ENCODE peak calls at places on chromosomes 13 and 19, in seven cellular contexts. W is GM23338, P is GM23248, C is OCI-LY7, A is hepatocyte, O is neural progenitor cell, I is HCT116. Q is an unnamed sample.

GRCh38 chr19:56670961-56671612 is 470 bp downstream of the ZNF835 start:
- DNase-seq in W (no peak), P (no peak), C (no peak), A (no peak), O (no peak), I (no peak), Q (no peak)

GRCh38 chr13:27362064-27362751 is 62.2 kb upstream of the GTF3A start:
- DNase-seq in W (peak), P (peak), C (peak), A (peak), O (peak), I (peak), Q (peak)

GRCh38 chr19:38718747-38719543 is 25.3 kb downstream of the CAPN12 start:
- DNase-seq in W (peak), P (peak), C (no peak), A (no peak), O (peak), I (no peak), Q (no peak)

GRCh38 chr19:12137541-12137940 is 2.6 kb downstream of the ZNF20 start:
- DNase-seq in W (peak), P (peak), C (peak), A (no peak), O (no peak), I (no peak), Q (peak)

GRCh38 chr13:71864981-71865857 is 1.8 kb downstream of the DACH1 start:
- DNase-seq in W (peak), P (no peak), C (no peak), A (peak), O (peak), I (no peak), Q (no peak)

GRCh38 chr13:59205501-59205900 is 958.2 kb downstream of the DIAPH3 start:
- DNase-seq in W (no peak), P (no peak), C (no peak), A (no peak), O (no peak), I (no peak), Q (no peak)

GRCh38 chr13:37001921-37002250 is 1.3 kb downstream of the EXOSC8 start:
- DNase-seq in W (no peak), P (no peak), C (peak), A (no peak), O (no peak), I (no peak), Q (no peak)

GRCh38 chr13:113864303-113864890 is 521 bp upstream of the GAS6 start:
- DNase-seq in W (no peak), P (peak), C (no peak), A (no peak), O (no peak), I (no peak), Q (no peak)

GRCh38 chr13:46759861-46760260 is 37.1 kb downstream of the ESD start:
- DNase-seq in W (no peak), P (peak), C (peak), A (peak), O (no peak), I (no peak), Q (no peak)

GRCh38 chr13:106714271-106714670 is 146.3 kb upstream of the ARGLU1 start:
- DNase-seq in W (no peak), P (no peak), C (no peak), A (no peak), O (no peak), I (no peak), Q (no peak)

GRCh38 chr19:58558066-58558622 is at the start of gene UBE2M:
- DNase-seq in W (peak), P (peak), C (peak), A (peak), O (no peak), I (no peak), Q (peak)

GRCh38 chr13:27797228-27797624 is 4.9 kb downstream of the GSX1 start:
- DNase-seq in W (peak), P (peak), C (no peak), A (peak), O (peak), I (no peak), Q (no peak)

GRCh38 chr13:24640752-24641151 is 39.5 kb upstream of the ATP12A start:
- DNase-seq in W (no peak), P (no peak), C (no peak), A (no peak), O (no peak), I (no peak), Q (no peak)

GRCh38 chr19:51686171-51686570 is 7.0 kb upstream of the SPACA6 start:
- DNase-seq in W (no peak), P (peak), C (no peak), A (no peak), O (no peak), I (no peak), Q (no peak)

GRCh38 chr19:41193420-41194156 is 569 bp downstream of the CYP2S1 start:
- DNase-seq in W (peak), P (no peak), C (no peak), A (no peak), O (peak), I (no peak), Q (no peak)

GRCh38 chr19:801861-802496 is 4.7 kb downstream of the PTBP1 start:
- DNase-seq in W (peak), P (peak), C (no peak), A (no peak), O (no peak), I (no peak), Q (no peak)

GRCh38 chr13:23488442-23488841 is 54.9 kb upstream of the SACS start:
- DNase-seq in W (no peak), P (peak), C (no peak), A (no peak), O (no peak), I (no peak), Q (no peak)

GRCh38 chr19:9671654-9672053 is 3.2 kb downstream of the ZNF562 start:
- DNase-seq in W (no peak), P (no peak), C (no peak), A (no peak), O (no peak), I (no peak), Q (no peak)
- TF ChIP-seq EZH2phosphoT487 in W (no peak), P (no peak), C (no peak), A (no peak), O (no peak), I (no peak), Q (no peak)

GRCh38 chr19:28469544-28469943 is 743.4 kb downstream of the UQCRFS1 start:
- DNase-seq in W (no peak), P (no peak), C (no peak), A (no peak), O (no peak), I (no peak), Q (no peak)
- H2AFZ ChIP-seq in W (no peak), P (no peak), C (no peak), A (no peak), O (no peak), I (no peak), Q (peak)

DNA sequence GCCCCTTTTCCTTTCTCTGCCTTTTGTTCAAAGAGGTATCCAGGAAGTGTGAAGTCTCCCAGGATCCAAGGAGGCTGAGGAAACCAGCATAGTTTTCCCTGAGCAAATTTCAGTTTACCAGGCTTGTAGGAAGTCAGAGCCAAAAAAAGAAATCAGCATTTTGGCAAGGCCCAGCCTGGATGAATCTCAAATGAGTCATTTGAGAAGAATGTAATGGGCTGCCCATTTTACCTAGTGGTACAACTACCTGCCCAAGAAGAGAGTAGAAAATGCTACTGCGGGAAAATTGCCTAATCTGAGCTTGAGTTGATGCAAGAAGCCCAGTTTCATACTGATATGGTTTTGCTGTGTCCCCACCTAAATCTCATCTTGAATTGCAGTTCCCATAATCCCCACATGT is 284.1 kb upstream of the ZNF507 start:
- DNase-seq in W (no peak), P (no peak), C (no peak), A (no peak), O (no peak), I (no peak), Q (no peak)
- TF ChIP-seq EZH2phosphoT487 in W (no peak), P (no peak), C (no peak), A (no peak), O (no peak), I (no peak), Q (no peak)

GRCh38 chr19:6662692-6663091 is 7.3 kb downstream of the TNFSF14 start:
- DNase-seq in W (no peak), P (no peak), C (no peak), A (no peak), O (no peak), I (no peak), Q (no peak)

GRCh38 chr19:6664916-6665315 is 5.0 kb downstream of the TNFSF14 start:
- DNase-seq in W (no peak), P (no peak), C (no peak), A (no peak), O (no peak), I (no peak), Q (no peak)

GRCh38 chr19:6663236-6664187 is 6.4 kb downstream of the TNFSF14 start:
- DNase-seq in W (no peak), P (peak), C (no peak), A (no peak), O (no peak), I (no peak), Q (no peak)

GRCh38 chr19:6668696-6669095 is 1.3 kb downstream of the TNFSF14 start:
- DNase-seq in W (no peak), P (no peak), C (no peak), A (no peak), O (no peak), I (no peak), Q (no peak)

DNA sequence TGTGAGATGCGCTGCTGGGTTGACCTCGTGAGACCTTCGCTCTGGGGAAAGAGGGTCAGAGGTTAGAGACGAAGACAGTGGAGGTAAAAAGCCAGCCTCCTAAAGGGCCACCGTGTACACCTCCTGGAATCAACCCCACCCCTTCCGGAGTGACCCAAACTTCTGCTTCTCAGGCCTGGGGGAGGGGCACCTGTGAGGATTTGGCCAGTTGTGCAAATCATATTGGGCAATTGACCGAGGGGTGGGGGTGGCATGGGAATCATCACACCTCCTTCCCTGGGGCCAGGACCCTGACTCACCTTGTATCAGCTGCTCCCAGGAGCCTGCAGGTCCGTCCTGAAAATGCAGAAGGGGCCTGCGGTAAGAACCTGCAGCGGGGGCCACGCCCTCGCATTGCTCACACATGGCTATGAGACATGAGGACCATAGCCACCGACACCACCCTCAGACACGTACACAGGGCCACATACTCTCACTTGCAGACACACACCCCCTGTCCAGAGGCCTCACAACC is 2.8 kb downstream of the TNFSF14 start:
- DNase-seq in W (no peak), P (no peak), C (no peak), A (no peak), O (no peak), I (no peak), Q (no peak)
- H2AFZ ChIP-seq in W (no peak), P (no peak), C (no peak), A (no peak), O (no peak), I (no peak), Q (no peak)

GRCh38 chr19:3769494-3769893 is 2.5 kb downstream of the RAX2 start:
- DNase-seq in W (no peak), P (no peak), C (no peak), A (no peak), O (no peak), I (no peak), Q (no peak)
- TF ChIP-seq EZH2phosphoT487 in W (no peak), P (no peak), C (no peak), A (no peak), O (no peak), I (no peak), Q (no peak)

DNA sequence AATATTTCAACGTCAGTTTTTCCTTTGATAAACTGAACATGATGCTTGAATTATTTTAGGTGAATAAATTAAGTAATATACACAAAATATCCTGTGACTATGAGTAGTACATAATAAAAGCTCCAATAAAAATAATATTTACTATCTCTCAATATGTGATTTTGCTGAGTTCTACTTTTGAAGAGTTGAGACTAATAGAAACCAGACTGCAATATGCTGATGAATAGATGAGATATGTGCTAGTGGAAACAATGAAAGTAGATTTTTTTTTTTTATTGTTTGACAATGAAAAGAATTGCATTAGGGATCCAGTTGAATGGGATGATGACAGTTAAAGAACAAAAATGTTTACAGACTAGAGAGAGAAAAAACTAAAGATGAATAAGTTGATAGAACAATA is 16.4 kb upstream of the PCDH20 start:
- DNase-seq in W (no peak), P (no peak), C (no peak), A (no peak), O (no peak), I (no peak), Q (no peak)
- H2AFZ ChIP-seq in W (no peak), P (no peak), C (no peak), A (no peak), O (peak), I (no peak), Q (no peak)